ENCODE peak calls at places on chromosomes 7 and 10, in eight cellular contexts. One of them, this sample, is unnamed.

GRCh38 chr7:106952658-106953231 is 87.7 kb downstream of the PIK3CG start:
- DNase-seq in A549: no peak
- DNase-seq in GM13977: no peak
- DNase-seq in CD8-positive, alpha-beta T cell: no peak
- DNase-seq in GM20000: no peak
- DNase-seq in HCT116: no peak
- DNase-seq in hepatocyte: no peak
- DNase-seq in cardiac muscle cell: peak; percentile 7
- DNase-seq in this sample: no peak

GRCh38 chr7:77727936-77728701 is 31.9 kb downstream of the RSBN1L start:
- DNase-seq in A549: peak; percentile 30
- DNase-seq in GM13977: no peak
- DNase-seq in CD8-positive, alpha-beta T cell: no peak
- DNase-seq in GM20000: no peak
- DNase-seq in HCT116: no peak
- DNase-seq in hepatocyte: peak; percentile 10
- DNase-seq in cardiac muscle cell: peak; percentile 48
- DNase-seq in this sample: no peak

GRCh38 chr10:113438660-113439059 is 114.2 kb upstream of the HABP2 start:
- DNase-seq in A549: no peak
- DNase-seq in GM13977: no peak
- DNase-seq in CD8-positive, alpha-beta T cell: no peak
- DNase-seq in GM20000: no peak
- DNase-seq in HCT116: no peak
- DNase-seq in hepatocyte: no peak
- DNase-seq in cardiac muscle cell: peak; percentile 21
- DNase-seq in this sample: no peak

GRCh38 chr7:100166966-100167911 is 1.2 kb downstream of the GAL3ST4 start:
- DNase-seq in A549: no peak
- DNase-seq in GM13977: peak; percentile 34
- DNase-seq in CD8-positive, alpha-beta T cell: no peak
- DNase-seq in GM20000: peak; percentile 40
- DNase-seq in HCT116: no peak
- DNase-seq in hepatocyte: no peak
- DNase-seq in cardiac muscle cell: no peak
- DNase-seq in this sample: no peak

GRCh38 chr7:124552217-124552616 is 213.4 kb downstream of the GPR37 start:
- DNase-seq in A549: no peak
- DNase-seq in GM13977: no peak
- DNase-seq in CD8-positive, alpha-beta T cell: no peak
- DNase-seq in GM20000: no peak
- DNase-seq in HCT116: no peak
- DNase-seq in hepatocyte: no peak
- DNase-seq in cardiac muscle cell: no peak
- DNase-seq in this sample: no peak

GRCh38 chr10:114312585-114312984 is 73.5 kb downstream of the VWA2 start:
- DNase-seq in A549: no peak
- DNase-seq in GM13977: no peak
- DNase-seq in CD8-positive, alpha-beta T cell: no peak
- DNase-seq in GM20000: no peak
- DNase-seq in HCT116: no peak
- DNase-seq in hepatocyte: no peak
- DNase-seq in cardiac muscle cell: peak; percentile 12
- DNase-seq in this sample: no peak

GRCh38 chr10:124200011-124200410 is 106.6 kb upstream of the CHST15 start:
- DNase-seq in A549: no peak
- DNase-seq in GM13977: no peak
- DNase-seq in CD8-positive, alpha-beta T cell: no peak
- DNase-seq in GM20000: no peak
- DNase-seq in HCT116: no peak
- DNase-seq in hepatocyte: no peak
- DNase-seq in cardiac muscle cell: no peak
- DNase-seq in this sample: no peak

GRCh38 chr10:71333154-71333887 is 14.3 kb downstream of the SLC29A3 start:
- DNase-seq in A549: no peak
- DNase-seq in GM13977: no peak
- DNase-seq in CD8-positive, alpha-beta T cell: no peak
- DNase-seq in GM20000: no peak
- DNase-seq in HCT116: no peak
- DNase-seq in hepatocyte: no peak
- DNase-seq in cardiac muscle cell: no peak
- DNase-seq in this sample: no peak

GRCh38 chr7:122056977-122057376 is 87.1 kb downstream of the AASS start:
- DNase-seq in A549: no peak
- DNase-seq in GM13977: no peak
- DNase-seq in CD8-positive, alpha-beta T cell: no peak
- DNase-seq in GM20000: no peak
- DNase-seq in HCT116: no peak
- DNase-seq in hepatocyte: no peak
- DNase-seq in cardiac muscle cell: peak; percentile 2
- DNase-seq in this sample: no peak

GRCh38 chr7:24972166-24972477 is 7.9 kb downstream of the OSBPL3 start:
- DNase-seq in A549: no peak
- DNase-seq in GM13977: no peak
- DNase-seq in CD8-positive, alpha-beta T cell: no peak
- DNase-seq in GM20000: no peak
- DNase-seq in HCT116: no peak
- DNase-seq in hepatocyte: no peak
- DNase-seq in cardiac muscle cell: no peak
- DNase-seq in this sample: no peak

GRCh38 chr7:152602962-152603361 is 73.0 kb downstream of the XRCC2 start:
- DNase-seq in A549: no peak
- DNase-seq in GM13977: no peak
- DNase-seq in CD8-positive, alpha-beta T cell: no peak
- DNase-seq in GM20000: no peak
- DNase-seq in HCT116: no peak
- DNase-seq in hepatocyte: no peak
- DNase-seq in cardiac muscle cell: peak; percentile 81
- DNase-seq in this sample: no peak

GRCh38 chr7:99407849-99408346 is 499 bp downstream of the PDAP1 start:
- DNase-seq in A549: peak; percentile 46
- DNase-seq in GM13977: no peak
- DNase-seq in CD8-positive, alpha-beta T cell: no peak
- DNase-seq in GM20000: no peak
- DNase-seq in HCT116: no peak
- DNase-seq in hepatocyte: peak; percentile 78
- DNase-seq in cardiac muscle cell: peak; percentile 82
- DNase-seq in this sample: no peak

GRCh38 chr10:46547331-46547880 is 9.1 kb downstream of the GPRIN2 start:
- DNase-seq in A549: no peak
- DNase-seq in GM13977: no peak
- DNase-seq in CD8-positive, alpha-beta T cell: peak; percentile 47
- DNase-seq in GM20000: no peak
- DNase-seq in HCT116: no peak
- DNase-seq in hepatocyte: no peak
- DNase-seq in cardiac muscle cell: no peak
- DNase-seq in this sample: no peak

GRCh38 chr10:44253769-44254462 is 131.0 kb downstream of the CXCL12 start:
- DNase-seq in A549: peak; percentile 44
- DNase-seq in GM13977: no peak
- DNase-seq in CD8-positive, alpha-beta T cell: no peak
- DNase-seq in GM20000: no peak
- DNase-seq in HCT116: no peak
- DNase-seq in hepatocyte: peak; percentile 83
- DNase-seq in cardiac muscle cell: peak; percentile 94
- DNase-seq in this sample: no peak

GRCh38 chr7:137820156-137820555 is 26.6 kb downstream of the DGKI start:
- DNase-seq in A549: no peak
- DNase-seq in GM13977: no peak
- DNase-seq in CD8-positive, alpha-beta T cell: no peak
- DNase-seq in GM20000: no peak
- DNase-seq in HCT116: no peak
- DNase-seq in hepatocyte: no peak
- DNase-seq in cardiac muscle cell: no peak
- DNase-seq in this sample: no peak

GRCh38 chr7:137818036-137818435 is 28.7 kb downstream of the DGKI start:
- DNase-seq in A549: no peak
- DNase-seq in GM13977: no peak
- DNase-seq in CD8-positive, alpha-beta T cell: no peak
- DNase-seq in GM20000: no peak
- DNase-seq in HCT116: no peak
- DNase-seq in hepatocyte: no peak
- DNase-seq in cardiac muscle cell: no peak
- DNase-seq in this sample: no peak

GRCh38 chr7:137820677-137821420 is 25.9 kb downstream of the DGKI start:
- DNase-seq in A549: no peak
- DNase-seq in GM13977: peak; percentile 31
- DNase-seq in CD8-positive, alpha-beta T cell: no peak
- DNase-seq in GM20000: peak; percentile 41
- DNase-seq in HCT116: no peak
- DNase-seq in hepatocyte: peak; percentile 45
- DNase-seq in cardiac muscle cell: peak; percentile 83
- DNase-seq in this sample: peak; percentile 2

DNA sequence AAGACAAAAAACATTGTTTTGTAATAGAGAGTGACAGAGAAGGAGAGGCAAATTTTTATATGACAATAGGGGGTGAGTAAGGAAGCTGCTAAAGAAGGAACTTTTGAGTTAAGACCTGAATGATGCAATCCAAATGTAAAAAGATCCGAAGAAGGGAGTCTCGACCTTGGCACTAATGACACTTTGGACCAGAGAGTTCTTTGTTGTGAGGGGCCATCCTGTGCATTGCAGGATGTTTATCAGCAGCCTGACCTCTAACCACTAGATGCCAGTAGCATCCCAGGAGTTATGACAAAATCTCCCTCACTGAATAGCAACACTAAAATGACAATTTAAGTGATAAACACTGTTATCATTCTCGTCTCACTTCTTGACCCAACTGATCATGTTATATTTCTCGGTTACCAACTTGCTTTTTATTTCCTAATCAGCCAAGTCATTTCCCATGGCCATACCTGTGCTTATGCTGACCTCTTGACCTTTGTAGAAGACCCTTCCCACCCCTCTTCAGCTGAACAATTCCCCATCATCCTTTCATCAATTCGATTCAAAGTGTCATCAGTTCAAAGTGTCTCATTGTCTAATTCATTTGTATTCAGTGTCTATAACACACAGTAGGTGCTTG is 30.0 kb downstream of the DGKI start:
- DNase-seq in A549: peak; percentile 6
- DNase-seq in GM13977: no peak
- DNase-seq in CD8-positive, alpha-beta T cell: no peak
- DNase-seq in GM20000: no peak
- DNase-seq in HCT116: no peak
- DNase-seq in hepatocyte: no peak
- DNase-seq in cardiac muscle cell: peak; percentile 32
- DNase-seq in this sample: no peak
- TF ChIP-seq CTCF in A549: peak; percentile 26
- TF ChIP-seq CTCF in GM13977: peak; percentile 44
- TF ChIP-seq CTCF in CD8-positive, alpha-beta T cell: no peak
- TF ChIP-seq CTCF in GM20000: peak; percentile 4
- TF ChIP-seq CTCF in HCT116: peak; percentile 12
- TF ChIP-seq CTCF in hepatocyte: peak; percentile 9
- TF ChIP-seq CTCF in cardiac muscle cell: peak; percentile 34
- TF ChIP-seq CTCF in this sample: peak; percentile 21

DNA sequence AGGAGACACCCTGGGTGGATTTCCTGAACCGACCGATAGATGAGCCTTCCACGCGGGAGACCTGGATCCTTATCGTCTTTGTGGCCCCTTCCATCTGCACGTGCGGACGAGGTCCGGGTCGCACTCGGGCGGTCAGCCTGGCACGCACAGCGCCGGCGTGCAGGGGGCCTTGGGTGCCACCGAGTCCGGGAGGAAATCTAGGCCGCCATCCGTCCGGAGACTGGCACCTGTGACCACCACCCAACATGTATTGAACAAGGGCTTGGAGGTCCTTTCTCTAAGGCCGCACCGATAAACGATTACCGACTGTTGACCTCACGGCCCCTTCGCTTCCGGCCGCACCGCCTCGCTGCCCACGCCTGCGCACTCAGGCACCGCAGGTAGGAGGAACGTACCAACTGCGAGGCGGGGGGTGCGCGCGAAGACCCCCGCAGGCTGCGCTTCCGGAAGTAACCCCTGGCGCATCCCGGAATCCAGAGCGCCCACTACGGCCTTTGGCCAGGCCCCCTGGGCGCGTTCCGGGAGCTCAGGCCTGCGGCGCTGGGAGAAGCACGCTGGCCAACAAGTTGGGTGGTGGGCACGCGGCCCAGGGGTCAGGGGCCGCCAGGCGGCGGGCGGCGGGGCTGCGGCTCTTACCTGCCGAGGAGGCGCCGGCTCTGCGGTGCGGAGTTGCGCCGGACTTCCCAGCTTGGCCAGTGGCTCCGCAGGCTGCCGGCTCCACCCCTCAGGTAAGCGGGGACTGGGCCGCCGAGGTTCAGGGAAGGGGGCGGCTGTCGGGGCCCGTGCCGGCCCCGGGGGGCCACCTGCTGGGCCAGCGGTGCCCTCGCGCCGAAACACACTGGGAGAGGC is at the start of the genes ACTR3C and LRRC61:
- DNase-seq in A549: no peak
- DNase-seq in GM13977: peak; percentile 84
- DNase-seq in CD8-positive, alpha-beta T cell: peak; percentile 81
- DNase-seq in GM20000: peak; percentile 87
- DNase-seq in HCT116: no peak
- DNase-seq in hepatocyte: peak; percentile 82
- DNase-seq in cardiac muscle cell: peak; percentile 43
- DNase-seq in this sample: peak; percentile 53
- TF ChIP-seq CTCF in A549: no peak
- TF ChIP-seq CTCF in GM13977: peak; percentile 43
- TF ChIP-seq CTCF in CD8-positive, alpha-beta T cell: no peak
- TF ChIP-seq CTCF in GM20000: peak; percentile 12
- TF ChIP-seq CTCF in HCT116: no peak
- TF ChIP-seq CTCF in hepatocyte: no peak
- TF ChIP-seq CTCF in cardiac muscle cell: peak; percentile 13
- TF ChIP-seq CTCF in this sample: peak; percentile 39

GRCh38 chr10:72354356-72355213 is at the start of gene DNAJB12:
- DNase-seq in A549: peak; percentile 98
- DNase-seq in GM13977: peak; percentile 94
- DNase-seq in CD8-positive, alpha-beta T cell: peak; percentile 93
- DNase-seq in GM20000: peak; percentile 94
- DNase-seq in HCT116: peak; percentile 97
- DNase-seq in hepatocyte: peak; percentile 96
- DNase-seq in cardiac muscle cell: peak; percentile 98
- DNase-seq in this sample: peak; percentile 83
- TF ChIP-seq CTCF in A549: no peak
- TF ChIP-seq CTCF in GM13977: no peak
- TF ChIP-seq CTCF in CD8-positive, alpha-beta T cell: no peak
- TF ChIP-seq CTCF in GM20000: no peak
- TF ChIP-seq CTCF in HCT116: no peak
- TF ChIP-seq CTCF in hepatocyte: no peak
- TF ChIP-seq CTCF in cardiac muscle cell: no peak
- TF ChIP-seq CTCF in this sample: no peak

DNA sequence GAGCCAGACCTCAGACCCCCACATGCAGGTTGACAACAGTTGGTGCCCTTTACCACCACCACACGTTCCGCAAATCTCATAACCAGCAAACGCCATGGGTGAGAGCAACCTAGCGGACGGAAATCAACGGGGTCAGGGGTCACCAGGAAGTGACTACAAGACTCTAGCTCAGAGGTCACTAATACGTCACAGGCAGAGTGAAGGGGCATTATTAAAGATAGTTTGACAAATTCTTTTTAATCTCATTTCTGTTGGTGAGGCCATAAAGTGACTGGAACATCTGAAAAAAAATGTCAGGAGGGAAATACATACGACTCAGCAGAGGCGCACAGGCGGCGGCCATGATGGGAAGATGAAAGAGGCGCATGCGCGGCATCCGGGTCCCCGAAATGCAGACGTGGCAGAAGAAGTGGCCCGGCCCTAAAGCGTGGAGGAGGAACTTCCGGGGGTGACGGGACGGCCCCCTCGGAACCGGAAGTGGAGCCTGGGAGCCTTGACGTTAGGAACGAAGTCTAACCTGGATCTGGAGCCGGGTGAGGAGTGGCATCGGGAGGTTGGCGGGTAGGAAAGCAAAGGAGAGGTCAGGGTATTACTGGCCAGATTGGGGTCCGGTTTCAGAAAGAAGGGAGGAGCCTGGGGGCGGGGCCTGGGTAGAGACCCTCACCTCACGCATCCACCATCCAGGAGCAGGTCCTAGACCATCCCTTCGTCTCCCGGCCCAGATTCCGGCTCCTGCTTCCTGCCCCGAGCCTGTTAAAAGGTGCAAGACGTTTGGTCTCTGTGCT is at the start of gene SEC24C:
- DNase-seq in A549: peak; percentile 96
- DNase-seq in GM13977: peak; percentile 91
- DNase-seq in CD8-positive, alpha-beta T cell: peak; percentile 97
- DNase-seq in GM20000: peak; percentile 92
- DNase-seq in HCT116: peak; percentile 93
- DNase-seq in hepatocyte: peak; percentile 98
- DNase-seq in cardiac muscle cell: peak; percentile 97
- DNase-seq in this sample: peak; percentile 89
- TF ChIP-seq CTCF in A549: no peak
- TF ChIP-seq CTCF in GM13977: no peak
- TF ChIP-seq CTCF in CD8-positive, alpha-beta T cell: no peak
- TF ChIP-seq CTCF in GM20000: no peak
- TF ChIP-seq CTCF in HCT116: no peak
- TF ChIP-seq CTCF in hepatocyte: no peak
- TF ChIP-seq CTCF in cardiac muscle cell: no peak
- TF ChIP-seq CTCF in this sample: no peak

This sample was measured in neural crest cell.